ENCODE peak calls at places on chromosomes 5 and 9, in five cellular contexts. K is heart left ventricle, F is HCT116, I is prostate gland, L is esophagus squamous epithelium. C is an unnamed sample.
A peak's percentile ranks its signal among the peaks of the same experiment; 100 is the strongest.

GRCh38 chr5:113034182-113034773 is 57.7 kb downstream of the DCP2 start:
- DNase-seq in L (no peak), F (no peak), I (no peak), K (no peak), C (no peak)

GRCh38 chr5:150356575-150357284 is 767 bp upstream of the TCOF1 start:
- DNase-seq in I (no peak), K (no peak), L (no peak), F (no peak), C (no peak)

GRCh38 chr5:114249838-114250237 is 112.0 kb upstream of the KCNN2 start:
- DNase-seq in F (no peak), L (no peak), I (no peak), K (no peak), C (no peak)

GRCh38 chr5:113447651-113448050 is 12.9 kb upstream of the TSSK1B start:
- DNase-seq in I (no peak), K (no peak), L (no peak), F (no peak), C (no peak)

GRCh38 chr5:147509710-147510651 is at the start of gene DPYSL3:
- DNase-seq in F (peak; percentile 15), L (no peak), I (peak; percentile 79), K (peak; percentile 72), C (peak; percentile 66)

GRCh38 chr9:116868212-116868611 is 181.1 kb downstream of the TRIM32 start:
- DNase-seq in L (no peak), I (no peak), K (no peak), F (no peak), C (no peak)

GRCh38 chr9:82202808-82203207 is 214.2 kb downstream of the SPATA31D1 start:
- DNase-seq in L (no peak), I (no peak), F (no peak), K (no peak), C (no peak)

GRCh38 chr5:27708579-27708978 is 670.2 kb upstream of the CDH9 start:
- DNase-seq in F (no peak), L (no peak), K (no peak), I (no peak), C (no peak)

GRCh38 chr9:72294952-72295351 is 70.1 kb downstream of the ZFAND5 start:
- DNase-seq in K (no peak), L (no peak), F (no peak), I (no peak), C (no peak)

GRCh38 chr9:109974143-109974917 is 194.3 kb downstream of the PALM2AKAP2 start:
- DNase-seq in F (no peak), I (no peak), K (peak; percentile 25), L (no peak), C (peak; percentile 90)

GRCh38 chr5:122493091-122493775 is 181.2 kb downstream of the SNCAIP start:
- DNase-seq in I (peak; percentile 37), L (no peak), F (no peak), K (peak; percentile 79), C (no peak)

GRCh38 chr5:161400583-161400982 is 145.9 kb downstream of the GABRB2 start:
- DNase-seq in L (no peak), F (no peak), I (no peak), K (no peak), C (no peak)

GRCh38 chr9:30172206-30172605 is 2212.2 kb upstream of the ACO1 start:
- DNase-seq in I (no peak), L (no peak), F (no peak), K (no peak), C (no peak)

GRCh38 chr9:92136184-92136858 is 21.1 kb upstream of the SPTLC1 start:
- DNase-seq in K (no peak), L (no peak), I (no peak), F (no peak), C (no peak)

GRCh38 chr5:163496286-163496685 is 9.1 kb upstream of the MAT2B start:
- DNase-seq in K (no peak), L (no peak), I (no peak), F (no peak), C (no peak)

GRCh38 chr5:175831507-175831906 is 39.9 kb upstream of the CPLX2 start:
- DNase-seq in F (no peak), L (no peak), I (no peak), K (no peak), C (no peak)

GRCh38 chr5:97097348-97098220 is 44.8 kb downstream of the LIX1 start:
- DNase-seq in L (no peak), I (no peak), K (no peak), F (no peak), C (no peak)

GRCh38 chr5:100900796-100901731 is 2.0 kb downstream of the ST8SIA4 start:
- DNase-seq in F (no peak), L (peak; percentile 47), K (peak; percentile 78), I (peak; percentile 36), C (peak; percentile 86)

GRCh38 chr9:113674436-113674835 is 201.7 kb upstream of the ZNF618 start:
- DNase-seq in L (no peak), K (no peak), F (no peak), I (no peak), C (no peak)

GRCh38 chr5:108905818-108906217 is 158.1 kb downstream of the FER start:
- DNase-seq in I (no peak), L (no peak), F (no peak), K (no peak), C (no peak)

GRCh38 chr5:156527611-156528010 is 200.6 kb downstream of the SGCD start:
- DNase-seq in L (no peak), I (no peak), F (no peak), K (no peak), C (no peak)

GRCh38 chr5:76542887-76543690 is 80.1 kb downstream of the F2RL2 start:
- DNase-seq in L (no peak), I (no peak), F (no peak), K (no peak), C (no peak)

GRCh38 chr9:17116400-17116837 is 18.4 kb upstream of the CNTLN start:
- DNase-seq in L (no peak), I (no peak), F (peak; percentile 19), K (no peak), C (no peak)

DNA sequence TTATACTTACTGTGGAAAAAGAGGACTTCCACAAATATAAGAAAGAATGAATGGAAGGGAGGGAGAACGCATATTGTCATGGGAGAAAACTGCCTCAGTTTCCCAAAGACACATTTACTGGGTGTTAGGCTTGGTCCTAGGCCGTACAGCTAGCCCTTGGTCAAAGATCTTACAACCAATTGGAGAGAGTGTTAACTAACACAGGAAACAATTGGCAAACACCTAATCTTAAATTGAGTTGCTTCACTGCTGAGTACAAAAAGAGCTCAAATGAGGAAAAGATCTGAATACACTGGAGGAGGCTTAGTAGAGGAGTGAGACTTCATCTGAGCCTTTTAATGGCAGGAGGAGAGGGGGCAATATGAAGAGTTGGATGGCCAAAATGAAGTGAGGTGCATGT is 161.7 kb downstream of the GLIS3 start:
- DNase-seq in I (no peak), L (no peak), K (no peak), F (no peak), C (no peak)
- H3K27ac ChIP-seq in I (no peak overlapping the region), L (no peak overlapping the region), K (no peak overlapping the region), F (peak overlapping the region; percentile 48), C (no peak overlapping the region)

DNA sequence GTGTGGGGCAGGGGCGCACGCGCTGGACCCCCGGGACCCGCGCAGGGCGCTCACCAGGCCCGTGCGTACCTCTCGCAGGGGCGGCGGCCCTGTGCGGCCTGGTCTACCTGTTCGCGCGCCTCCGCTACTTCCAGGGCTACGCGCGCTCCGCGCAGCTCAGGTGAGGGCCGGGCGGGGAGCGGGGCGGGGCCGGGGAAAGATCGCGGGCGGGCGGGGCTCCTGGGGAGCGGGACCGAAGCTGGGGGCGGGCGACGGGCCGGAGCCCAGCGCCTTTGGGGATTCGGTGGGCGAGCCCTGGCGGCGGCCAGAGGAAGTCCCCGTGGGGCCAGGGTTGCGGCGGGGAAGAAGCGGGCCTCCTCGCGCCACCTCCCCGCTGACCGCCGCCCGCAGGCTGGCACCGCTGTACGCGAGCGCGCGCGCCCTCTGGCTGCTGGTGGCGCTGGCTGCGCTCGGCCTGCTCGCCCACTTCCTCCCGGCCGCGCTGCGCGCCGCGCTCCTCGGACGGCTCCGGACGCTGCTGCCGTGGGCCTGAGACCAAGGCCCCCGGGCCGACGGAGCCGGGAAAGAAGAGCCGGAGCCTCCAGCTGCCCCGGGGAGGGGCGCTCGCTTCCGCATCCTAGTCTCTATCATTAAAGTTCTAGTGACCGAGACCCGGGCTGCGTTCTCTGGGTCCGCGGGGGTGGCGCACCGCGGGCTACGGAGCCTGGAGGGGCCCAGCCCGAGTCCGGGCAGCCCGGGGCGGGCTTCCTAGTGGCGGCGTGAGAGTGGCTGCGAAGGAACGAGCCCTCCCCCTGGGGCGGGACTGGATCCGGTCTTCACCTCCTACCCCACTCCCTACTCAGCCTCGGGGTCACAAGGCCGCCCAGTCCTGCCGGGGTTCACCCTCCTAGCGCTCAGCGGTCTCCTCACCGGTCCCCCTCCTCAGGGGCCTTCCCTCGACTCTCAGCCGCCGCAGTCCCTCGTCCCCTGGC is 2.4 kb downstream of the LTC4S start:
- DNase-seq in L (no peak), I (peak; percentile 81), F (no peak), K (peak; percentile 85), C (peak; percentile 90)
- TF ChIP-seq POLR2A in L (no peak), I (peak; percentile 44), F (peak; percentile 76), K (no peak), C (peak; percentile 65)

GRCh38 chr5:16580382-16580781 is 36.4 kb downstream of the RETREG1 start:
- DNase-seq in K (no peak), L (no peak), I (no peak), F (no peak), C (no peak)

GRCh38 chr5:16578474-16578883 is 38.3 kb downstream of the RETREG1 start:
- DNase-seq in K (no peak), I (no peak), L (no peak), F (no peak), C (no peak)

GRCh38 chr5:16579142-16579541 is 37.7 kb downstream of the RETREG1 start:
- DNase-seq in L (no peak), K (peak; percentile 30), I (peak; percentile 21), F (no peak), C (no peak)

GRCh38 chr5:16585028-16585667 is 31.6 kb downstream of the RETREG1 start:
- DNase-seq in K (no peak), F (no peak), I (no peak), L (no peak), C (no peak)

DNA sequence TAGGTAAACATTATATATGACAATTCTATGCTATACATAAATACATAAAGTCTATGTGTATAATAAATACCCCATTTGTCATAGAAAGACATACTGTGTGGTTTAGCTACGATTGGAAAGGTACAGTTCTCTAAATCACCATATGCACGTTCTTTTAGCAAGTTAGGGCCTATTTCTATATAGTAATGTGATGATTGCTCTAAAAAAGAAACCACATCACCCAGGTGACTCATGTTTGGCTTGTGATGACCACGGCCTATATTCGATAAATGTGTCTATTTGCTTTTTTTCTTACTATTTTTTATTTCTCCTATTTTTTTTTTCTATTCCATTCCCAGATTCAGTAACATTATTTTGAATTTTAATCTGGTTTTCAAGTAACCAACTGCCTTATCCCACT is 34.7 kb downstream of the RETREG1 start:
- DNase-seq in F (no peak), I (no peak), K (no peak), L (no peak), C (no peak)
- H3K27ac ChIP-seq in F (no peak overlapping the region), I (no peak overlapping the region), K (no peak overlapping the region), L (no peak overlapping the region), C (no peak overlapping the region)

GRCh38 chr9:133351908-133352634 is 4.1 kb downstream of the RPL7A start:
- DNase-seq in F (no peak), K (no peak), I (no peak), L (no peak), C (no peak)

GRCh38 chr9:133352635-133353340 is 3.5 kb downstream of the SURF1 start:
- DNase-seq in F (no peak), L (no peak), I (no peak), K (no peak), C (no peak)

GRCh38 chr9:133354766-133355165 is 1.5 kb downstream of the SURF1 start:
- DNase-seq in K (no peak), L (no peak), I (no peak), F (no peak), C (no peak)

GRCh38 chr9:133351526-133351907 is 3.5 kb downstream of the RPL7A start:
- DNase-seq in I (no peak), K (no peak), F (no peak), L (no peak), C (no peak)

GRCh38 chr9:133353548-133353947 is 2.7 kb downstream of the SURF1 start:
- DNase-seq in F (no peak), L (no peak), I (no peak), K (no peak), C (no peak)
- TF ChIP-seq POLR2A in F (peak; percentile 3), L (no peak), I (no peak), K (no peak), C (no peak)